ENCODE peak calls at places on chromosomes 1 and 21, in eight cellular contexts. C, G, E, F, A, V, D and J are unnamed samples.

GRCh38 chr1:10033359-10033845 is 644 bp downstream of the UBE4B start:
- DNase-seq in C (no peak), F (peak), G (no peak), A (peak), D (no peak), E (peak), V (peak), J (peak)

GRCh38 chr1:54607821-54608220 is 15.5 kb downstream of the FAM151A start:
- DNase-seq in C (peak), V (no peak), G (no peak), F (no peak), E (no peak), A (no peak), D (no peak), J (no peak)

GRCh38 chr1:167676205-167676915 is 45.4 kb upstream of the MPZL1 start:
- DNase-seq in G (no peak), V (no peak), D (no peak), C (no peak), F (no peak), A (no peak), E (no peak), J (no peak)

GRCh38 chr1:12220890-12221289 is 8.9 kb upstream of the VPS13D start:
- DNase-seq in V (no peak), D (no peak), C (peak), A (no peak), F (no peak), G (no peak), E (no peak), J (no peak)

GRCh38 chr1:152392909-152393308 is 21.2 kb downstream of the CRNN start:
- DNase-seq in F (no peak), C (no peak), E (peak), V (no peak), G (peak), D (no peak), A (peak), J (peak)

GRCh38 chr1:89552481-89553194 is 28.0 kb downstream of the LRRC8B start:
- DNase-seq in E (peak), D (no peak), G (no peak), F (no peak), A (no peak), V (no peak), C (no peak), J (peak)

GRCh38 chr1:101438359-101438758 is 201.5 kb downstream of the S1PR1 start:
- DNase-seq in V (no peak), E (no peak), F (peak), A (no peak), D (no peak), G (no peak), C (no peak), J (peak)

GRCh38 chr21:36282568-36283230 is 37.3 kb upstream of the MORC3 start:
- DNase-seq in F (no peak), V (no peak), D (no peak), E (no peak), G (no peak), A (peak), C (no peak), J (no peak)

GRCh38 chr1:247933989-247934388 is 9.3 kb downstream of the OR2AJ1 start:
- DNase-seq in E (no peak), V (no peak), D (no peak), G (no peak), C (no peak), A (no peak), F (no peak), J (no peak)

GRCh38 chr1:207825296-207825695 is 73.4 kb downstream of the CD46 start:
- DNase-seq in D (no peak), A (no peak), F (no peak), G (no peak), C (no peak), E (no peak), V (no peak), J (no peak)

GRCh38 chr1:87902830-87903614 is 574.3 kb downstream of the LMO4 start:
- DNase-seq in V (peak), C (no peak), A (peak), E (peak), D (no peak), F (peak), G (no peak), J (no peak)

GRCh38 chr1:41373373-41373772 is 12.1 kb downstream of the FOXO6 start:
- DNase-seq in A (no peak), F (no peak), G (no peak), E (no peak), V (no peak), D (no peak), C (no peak), J (no peak)

GRCh38 chr1:193884848-193885558 is 698.6 kb upstream of the B3GALT2 start:
- DNase-seq in V (no peak), D (no peak), A (no peak), F (no peak), C (peak), G (no peak), E (no peak), J (no peak)

GRCh38 chr1:224589006-224589405 is 27.1 kb upstream of the CNIH3 start:
- DNase-seq in E (no peak), V (no peak), A (peak), C (no peak), D (no peak), F (no peak), G (no peak), J (no peak)

GRCh38 chr1:52919051-52919719 is 2.4 kb downstream of the ECHDC2 start:
- DNase-seq in V (no peak), E (no peak), C (no peak), A (peak), G (no peak), F (no peak), D (no peak), J (no peak)

GRCh38 chr1:208228026-208228425 is 16.2 kb downstream of the PLXNA2 start:
- DNase-seq in D (no peak), F (no peak), E (no peak), G (no peak), C (no peak), A (no peak), V (no peak), J (no peak)

GRCh38 chr1:200866521-200866920 is 6.3 kb upstream of the GPR25 start:
- DNase-seq in A (peak), D (no peak), E (no peak), C (no peak), F (no peak), V (no peak), G (no peak), J (no peak)

GRCh38 chr1:116571215-116571919 is 541 bp upstream of the CD58 start:
- DNase-seq in V (no peak), C (peak), G (no peak), A (no peak), F (peak), E (no peak), D (no peak), J (no peak)

GRCh38 chr1:206460846-206461426 is 9.3 kb upstream of the IKBKE start:
- DNase-seq in A (no peak), G (no peak), C (peak), D (no peak), F (no peak), V (no peak), E (no peak), J (no peak)

GRCh38 chr1:39901486-39902120 is at the start of gene MYCL:
- DNase-seq in D (no peak), V (peak), A (peak), C (peak), G (peak), E (peak), F (peak), J (peak)

GRCh38 chr1:235054961-235055360 is 73.7 kb downstream of the TOMM20 start:
- DNase-seq in D (no peak), G (no peak), F (no peak), A (no peak), C (no peak), E (no peak), V (no peak), J (no peak)

GRCh38 chr1:166875302-166875733 is 746 bp downstream of the TADA1 start:
- DNase-seq in A (no peak), D (no peak), F (peak), C (no peak), V (no peak), G (no peak), E (no peak), J (no peak)

GRCh38 chr1:112520166-112520565 is 11.4 kb downstream of the WNT2B start:
- DNase-seq in C (no peak), E (no peak), D (no peak), A (no peak), V (no peak), G (no peak), F (no peak), J (no peak)

GRCh38 chr1:24905355-24905978 is 24.6 kb downstream of the RUNX3 start:
- DNase-seq in E (no peak), C (peak), D (no peak), A (no peak), G (no peak), F (no peak), V (no peak), J (no peak)

GRCh38 chr1:30322859-30323257 is 400.5 kb downstream of the MATN1 start:
- DNase-seq in C (no peak), A (no peak), D (no peak), V (no peak), E (no peak), F (peak), G (no peak), J (no peak)

GRCh38 chr1:180269848-180270766 is 40.0 kb downstream of the LHX4 start:
- DNase-seq in V (peak), C (peak), G (no peak), E (peak), A (no peak), F (peak), D (no peak), J (peak)

GRCh38 chr1:43367026-43367903 is 546 bp downstream of the ELOVL1 start:
- DNase-seq in V (no peak), A (peak), E (peak), C (peak), G (peak), F (peak), D (no peak), J (peak)

GRCh38 chr1:214582289-214582891 is 20.6 kb upstream of the CENPF start:
- DNase-seq in F (peak), G (no peak), V (no peak), C (no peak), D (no peak), E (no peak), A (no peak), J (no peak)
- TF ChIP-seq CTCF in F (no peak), G (no peak), V (no peak), C (no peak), D (no peak), E (no peak), A (no peak), J (no peak)

DNA sequence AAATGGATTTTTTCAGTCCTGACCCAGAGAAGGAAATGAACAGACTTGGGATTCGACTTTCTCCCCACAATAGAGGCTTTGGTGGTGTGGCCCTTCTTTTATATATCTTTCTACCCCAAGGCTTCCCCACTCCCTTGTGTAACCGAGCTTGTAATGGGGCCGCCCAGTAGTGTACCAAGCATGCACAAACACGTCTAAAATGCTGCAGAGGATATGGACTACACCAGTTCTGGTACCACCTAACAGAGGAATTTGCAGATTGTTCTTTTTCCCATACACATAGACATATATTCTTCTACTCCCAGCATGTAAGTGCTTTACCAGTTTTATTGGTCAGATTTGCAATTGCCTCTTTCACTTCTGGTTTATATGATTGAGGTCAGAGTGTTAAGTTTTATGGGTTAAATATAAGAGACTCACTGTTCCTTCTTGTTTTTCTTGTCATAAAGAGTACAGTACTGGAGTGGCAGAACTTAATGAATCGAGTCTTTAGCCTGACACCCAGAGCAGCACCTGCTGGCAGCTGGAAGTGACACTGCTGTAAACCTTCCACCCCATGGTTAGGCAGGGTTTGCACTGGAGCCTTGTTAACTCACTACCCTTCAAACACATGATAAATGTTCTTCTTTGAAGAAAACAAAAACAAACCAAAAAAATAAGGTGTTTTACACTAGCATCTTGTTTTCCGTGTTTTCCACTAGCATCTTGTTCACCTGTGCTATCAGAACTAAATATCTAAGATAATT is 198.6 kb downstream of the PTPRC start:
- DNase-seq in D (no peak), V (no peak), F (no peak), A (no peak), C (no peak), G (no peak), E (no peak), J (no peak)
- TF ChIP-seq CTCF in D (no peak), V (no peak), F (no peak), A (no peak), C (no peak), G (no peak), E (no peak), J (no peak)

GRCh38 chr1:218330043-218330623 is 15.0 kb upstream of the TGFB2 start:
- DNase-seq in G (no peak), E (no peak), V (peak), A (peak), C (no peak), D (no peak), F (peak), J (no peak)
- TF ChIP-seq CTCF in G (peak), E (peak), V (peak), A (no peak), C (peak), D (peak), F (peak), J (peak)

GRCh38 chr1:229874150-229874549 is 192.9 kb upstream of the GALNT2 start:
- DNase-seq in C (no peak), G (no peak), E (no peak), V (peak), A (peak), F (no peak), D (no peak), J (no peak)
- TF ChIP-seq CTCF in C (no peak), G (no peak), E (no peak), V (no peak), A (no peak), F (no peak), D (no peak), J (no peak)

GRCh38 chr1:2598329-2598931 is 11.9 kb downstream of the PRXL2B start:
- DNase-seq in F (no peak), D (no peak), E (no peak), C (peak), A (no peak), G (no peak), V (no peak), J (no peak)
- TF ChIP-seq CTCF in F (no peak), D (no peak), E (no peak), C (no peak), A (no peak), G (no peak), V (no peak), J (no peak)

DNA sequence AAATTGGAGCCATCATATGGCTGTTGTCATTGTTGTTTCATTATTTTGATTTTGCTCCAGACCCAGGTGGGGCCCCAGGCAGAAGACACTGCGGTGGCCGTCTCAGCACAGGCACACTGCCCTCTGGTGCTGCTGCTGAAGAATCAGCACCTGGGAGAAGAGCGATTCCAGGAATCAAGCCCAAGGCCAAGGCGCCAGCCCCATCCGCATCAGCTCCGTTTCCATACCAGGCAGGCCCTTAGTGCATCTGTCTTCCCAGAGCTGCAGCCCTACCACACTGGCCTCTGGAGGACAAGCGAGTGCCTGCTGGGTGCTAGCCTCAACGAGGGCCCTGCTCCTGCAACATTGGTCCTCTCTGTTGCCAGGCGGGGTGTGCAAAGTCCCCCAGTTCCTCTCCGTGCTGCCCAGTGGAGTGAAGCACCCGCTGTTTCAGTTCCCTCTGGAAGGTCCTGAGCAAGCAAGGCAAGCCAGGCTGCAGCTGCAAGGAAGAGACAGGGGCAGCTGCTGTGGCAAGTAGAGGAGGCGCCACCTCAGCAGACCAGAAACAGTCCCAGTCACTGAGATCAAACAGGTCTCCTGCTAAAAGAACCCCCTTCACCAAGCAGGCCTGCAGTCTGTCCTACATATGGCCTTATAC is 5.2 kb downstream of the GRIK3 start:
- DNase-seq in V (no peak), A (no peak), F (no peak), G (no peak), E (no peak), C (no peak), D (no peak), J (no peak)
- TF ChIP-seq CTCF in V (no peak), A (no peak), F (peak), G (no peak), E (no peak), C (no peak), D (no peak), J (no peak)